ENCODE peak calls at places on chromosomes 7 and 10, in eight cellular contexts. One of them, this sample, is unnamed.

GRCh38 chr10:70462349-70462984 is 16.1 kb upstream of the PALD1 start:
- DNase-seq in endodermal cell: peak
- DNase-seq in AG09309: no peak
- DNase-seq in neural crest cell: no peak
- DNase-seq in lower lobe of right lung: peak
- DNase-seq in brain microvascular endothelial cell: no peak
- DNase-seq in activated B cell treated with CpG ODN at 0.5 μM for 24 hours: no peak
- DNase-seq in foreskin keratinocyte: no peak
- DNase-seq in this sample: no peak

GRCh38 chr7:103573479-103574058 is 127.6 kb upstream of the SLC26A5 start:
- DNase-seq in endodermal cell: no peak
- DNase-seq in lower lobe of right lung: no peak
- DNase-seq in foreskin keratinocyte: peak
- DNase-seq in neural crest cell: no peak
- DNase-seq in AG09309: peak
- DNase-seq in activated B cell treated with CpG ODN at 0.5 μM for 24 hours: no peak
- DNase-seq in brain microvascular endothelial cell: no peak
- DNase-seq in this sample: no peak

GRCh38 chr10:78299861-78300453 is 266.3 kb downstream of the RPS24 start:
- DNase-seq in foreskin keratinocyte: no peak
- DNase-seq in brain microvascular endothelial cell: no peak
- DNase-seq in lower lobe of right lung: peak
- DNase-seq in activated B cell treated with CpG ODN at 0.5 μM for 24 hours: peak
- DNase-seq in AG09309: no peak
- DNase-seq in neural crest cell: no peak
- DNase-seq in endodermal cell: no peak
- DNase-seq in this sample: no peak

GRCh38 chr7:30682131-30683083 is at the start of gene CRHR2:
- DNase-seq in neural crest cell: peak
- DNase-seq in AG09309: no peak
- DNase-seq in foreskin keratinocyte: no peak
- DNase-seq in endodermal cell: peak
- DNase-seq in activated B cell treated with CpG ODN at 0.5 μM for 24 hours: no peak
- DNase-seq in lower lobe of right lung: no peak
- DNase-seq in brain microvascular endothelial cell: no peak
- DNase-seq in this sample: peak

GRCh38 chr10:57142925-57143576 is 782.0 kb upstream of the ZWINT start:
- DNase-seq in brain microvascular endothelial cell: no peak
- DNase-seq in endodermal cell: peak
- DNase-seq in activated B cell treated with CpG ODN at 0.5 μM for 24 hours: no peak
- DNase-seq in neural crest cell: no peak
- DNase-seq in foreskin keratinocyte: no peak
- DNase-seq in lower lobe of right lung: no peak
- DNase-seq in AG09309: no peak
- DNase-seq in this sample: no peak

GRCh38 chr10:27240891-27241639 is 468 bp upstream of the ACBD5 start:
- DNase-seq in lower lobe of right lung: peak
- DNase-seq in endodermal cell: peak
- DNase-seq in brain microvascular endothelial cell: no peak
- DNase-seq in AG09309: no peak
- DNase-seq in neural crest cell: peak
- DNase-seq in activated B cell treated with CpG ODN at 0.5 μM for 24 hours: peak
- DNase-seq in foreskin keratinocyte: peak
- DNase-seq in this sample: no peak

GRCh38 chr10:69088801-69089501 is 1.0 kb downstream of the SRGN start:
- DNase-seq in endodermal cell: no peak
- DNase-seq in AG09309: no peak
- DNase-seq in neural crest cell: no peak
- DNase-seq in brain microvascular endothelial cell: peak
- DNase-seq in foreskin keratinocyte: no peak
- DNase-seq in activated B cell treated with CpG ODN at 0.5 μM for 24 hours: no peak
- DNase-seq in lower lobe of right lung: no peak
- DNase-seq in this sample: no peak

GRCh38 chr10:88851706-88852105 is at the start of gene ANKRD22:
- DNase-seq in brain microvascular endothelial cell: peak
- DNase-seq in lower lobe of right lung: peak
- DNase-seq in neural crest cell: no peak
- DNase-seq in AG09309: no peak
- DNase-seq in activated B cell treated with CpG ODN at 0.5 μM for 24 hours: no peak
- DNase-seq in foreskin keratinocyte: peak
- DNase-seq in endodermal cell: peak
- DNase-seq in this sample: no peak

GRCh38 chr10:94546058-94546595 is 539 bp downstream of the HELLS start:
- DNase-seq in AG09309: no peak
- DNase-seq in neural crest cell: no peak
- DNase-seq in brain microvascular endothelial cell: peak
- DNase-seq in foreskin keratinocyte: peak
- DNase-seq in lower lobe of right lung: no peak
- DNase-seq in endodermal cell: no peak
- DNase-seq in activated B cell treated with CpG ODN at 0.5 μM for 24 hours: no peak
- DNase-seq in this sample: no peak

GRCh38 chr7:123864438-123864837 is 19.5 kb downstream of the HYAL4 start:
- DNase-seq in endodermal cell: no peak
- DNase-seq in brain microvascular endothelial cell: no peak
- DNase-seq in foreskin keratinocyte: no peak
- DNase-seq in activated B cell treated with CpG ODN at 0.5 μM for 24 hours: no peak
- DNase-seq in neural crest cell: no peak
- DNase-seq in lower lobe of right lung: no peak
- DNase-seq in AG09309: no peak
- DNase-seq in this sample: no peak

GRCh38 chr10:114244126-114244525 is 5.1 kb downstream of the VWA2 start:
- DNase-seq in neural crest cell: no peak
- DNase-seq in endodermal cell: no peak
- DNase-seq in activated B cell treated with CpG ODN at 0.5 μM for 24 hours: no peak
- DNase-seq in lower lobe of right lung: no peak
- DNase-seq in AG09309: no peak
- DNase-seq in brain microvascular endothelial cell: no peak
- DNase-seq in foreskin keratinocyte: no peak
- DNase-seq in this sample: no peak

GRCh38 chr10:104117839-104118323 is 4.1 kb upstream of the SFR1 start:
- DNase-seq in endodermal cell: no peak
- DNase-seq in activated B cell treated with CpG ODN at 0.5 μM for 24 hours: no peak
- DNase-seq in lower lobe of right lung: no peak
- DNase-seq in AG09309: no peak
- DNase-seq in brain microvascular endothelial cell: no peak
- DNase-seq in foreskin keratinocyte: peak
- DNase-seq in neural crest cell: no peak
- DNase-seq in this sample: no peak

GRCh38 chr10:5064656-5065055 is 29.6 kb upstream of the AKR1C3 start:
- DNase-seq in AG09309: no peak
- DNase-seq in endodermal cell: no peak
- DNase-seq in activated B cell treated with CpG ODN at 0.5 μM for 24 hours: no peak
- DNase-seq in brain microvascular endothelial cell: no peak
- DNase-seq in lower lobe of right lung: no peak
- DNase-seq in neural crest cell: no peak
- DNase-seq in foreskin keratinocyte: no peak
- DNase-seq in this sample: no peak

GRCh38 chr7:45697576-45698136 is 123.5 kb downstream of the ADCY1 start:
- DNase-seq in lower lobe of right lung: no peak
- DNase-seq in endodermal cell: no peak
- DNase-seq in AG09309: no peak
- DNase-seq in foreskin keratinocyte: peak
- DNase-seq in brain microvascular endothelial cell: peak
- DNase-seq in neural crest cell: no peak
- DNase-seq in activated B cell treated with CpG ODN at 0.5 μM for 24 hours: no peak
- DNase-seq in this sample: no peak

GRCh38 chr10:119339099-119339498 is 131.7 kb downstream of the GRK5 start:
- DNase-seq in AG09309: no peak
- DNase-seq in activated B cell treated with CpG ODN at 0.5 μM for 24 hours: no peak
- DNase-seq in brain microvascular endothelial cell: no peak
- DNase-seq in endodermal cell: no peak
- DNase-seq in lower lobe of right lung: no peak
- DNase-seq in foreskin keratinocyte: no peak
- DNase-seq in neural crest cell: no peak
- DNase-seq in this sample: no peak

GRCh38 chr7:13980474-13980873 is 9.0 kb downstream of the ETV1 start:
- DNase-seq in neural crest cell: no peak
- DNase-seq in lower lobe of right lung: no peak
- DNase-seq in AG09309: no peak
- DNase-seq in foreskin keratinocyte: no peak
- DNase-seq in activated B cell treated with CpG ODN at 0.5 μM for 24 hours: no peak
- DNase-seq in endodermal cell: no peak
- DNase-seq in brain microvascular endothelial cell: no peak
- DNase-seq in this sample: no peak

GRCh38 chr10:17335065-17335464 is 107.0 kb downstream of the VIM start:
- DNase-seq in AG09309: peak
- DNase-seq in brain microvascular endothelial cell: no peak
- DNase-seq in activated B cell treated with CpG ODN at 0.5 μM for 24 hours: no peak
- DNase-seq in foreskin keratinocyte: peak
- DNase-seq in lower lobe of right lung: no peak
- DNase-seq in endodermal cell: no peak
- DNase-seq in neural crest cell: no peak
- DNase-seq in this sample: no peak

GRCh38 chr10:111360260-111360925 is 283.6 kb downstream of the ADRA2A start:
- DNase-seq in foreskin keratinocyte: peak
- DNase-seq in endodermal cell: peak
- DNase-seq in AG09309: no peak
- DNase-seq in brain microvascular endothelial cell: no peak
- DNase-seq in neural crest cell: no peak
- DNase-seq in lower lobe of right lung: peak
- DNase-seq in activated B cell treated with CpG ODN at 0.5 μM for 24 hours: no peak
- DNase-seq in this sample: peak

GRCh38 chr7:69597278-69598076 is 798 bp upstream of the AUTS2 start:
- DNase-seq in neural crest cell: peak
- DNase-seq in AG09309: no peak
- DNase-seq in activated B cell treated with CpG ODN at 0.5 μM for 24 hours: peak
- DNase-seq in endodermal cell: peak
- DNase-seq in lower lobe of right lung: peak
- DNase-seq in brain microvascular endothelial cell: no peak
- DNase-seq in foreskin keratinocyte: no peak
- DNase-seq in this sample: peak

GRCh38 chr10:29353887-29354561 is 65.2 kb downstream of the LYZL1 start:
- DNase-seq in activated B cell treated with CpG ODN at 0.5 μM for 24 hours: no peak
- DNase-seq in endodermal cell: no peak
- DNase-seq in neural crest cell: no peak
- DNase-seq in foreskin keratinocyte: no peak
- DNase-seq in AG09309: no peak
- DNase-seq in lower lobe of right lung: no peak
- DNase-seq in brain microvascular endothelial cell: no peak
- DNase-seq in this sample: no peak

GRCh38 chr7:31794851-31795250 is 107.8 kb downstream of the PPP1R17 start:
- DNase-seq in activated B cell treated with CpG ODN at 0.5 μM for 24 hours: no peak
- DNase-seq in brain microvascular endothelial cell: no peak
- DNase-seq in AG09309: no peak
- DNase-seq in endodermal cell: no peak
- DNase-seq in foreskin keratinocyte: no peak
- DNase-seq in lower lobe of right lung: no peak
- DNase-seq in neural crest cell: no peak
- DNase-seq in this sample: no peak

GRCh38 chr7:12434012-12434642 is 30.5 kb upstream of the VWDE start:
- DNase-seq in neural crest cell: no peak
- DNase-seq in endodermal cell: no peak
- DNase-seq in brain microvascular endothelial cell: no peak
- DNase-seq in lower lobe of right lung: no peak
- DNase-seq in AG09309: no peak
- DNase-seq in foreskin keratinocyte: no peak
- DNase-seq in activated B cell treated with CpG ODN at 0.5 μM for 24 hours: no peak
- DNase-seq in this sample: no peak
- TF ChIP-seq CTCF in neural crest cell: peak
- TF ChIP-seq CTCF in endodermal cell: peak
- TF ChIP-seq CTCF in brain microvascular endothelial cell: peak
- TF ChIP-seq CTCF in lower lobe of right lung: peak
- TF ChIP-seq CTCF in AG09309: peak
- TF ChIP-seq CTCF in foreskin keratinocyte: peak
- TF ChIP-seq CTCF in activated B cell treated with CpG ODN at 0.5 μM for 24 hours: no peak
- TF ChIP-seq CTCF in this sample: peak

DNA sequence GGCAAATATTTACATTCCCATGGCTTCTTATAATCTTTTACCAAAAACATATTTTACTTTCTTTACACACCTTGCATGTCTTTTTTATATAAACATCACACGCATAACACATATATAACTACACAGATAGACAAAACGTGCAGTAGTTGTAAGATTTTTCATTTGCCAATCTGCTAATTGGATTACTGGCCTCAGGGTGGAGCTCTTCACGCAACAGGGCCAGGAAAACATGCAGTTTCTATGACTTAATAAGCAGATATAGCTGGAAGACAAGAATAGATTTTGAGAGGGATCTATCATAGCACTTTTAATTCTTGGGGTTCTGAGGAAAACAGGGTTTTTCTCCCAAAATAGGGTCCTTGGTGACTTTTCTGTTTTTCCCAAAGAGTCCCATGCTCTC is 12.7 kb downstream of the ACADSB start:
- DNase-seq in brain microvascular endothelial cell: no peak
- DNase-seq in lower lobe of right lung: no peak
- DNase-seq in neural crest cell: no peak
- DNase-seq in activated B cell treated with CpG ODN at 0.5 μM for 24 hours: no peak
- DNase-seq in AG09309: no peak
- DNase-seq in endodermal cell: no peak
- DNase-seq in foreskin keratinocyte: peak
- DNase-seq in this sample: no peak
- TF ChIP-seq CTCF in brain microvascular endothelial cell: peak
- TF ChIP-seq CTCF in lower lobe of right lung: no peak
- TF ChIP-seq CTCF in neural crest cell: peak
- TF ChIP-seq CTCF in activated B cell treated with CpG ODN at 0.5 μM for 24 hours: no peak
- TF ChIP-seq CTCF in AG09309: peak
- TF ChIP-seq CTCF in endodermal cell: peak
- TF ChIP-seq CTCF in foreskin keratinocyte: peak
- TF ChIP-seq CTCF in this sample: peak

DNA sequence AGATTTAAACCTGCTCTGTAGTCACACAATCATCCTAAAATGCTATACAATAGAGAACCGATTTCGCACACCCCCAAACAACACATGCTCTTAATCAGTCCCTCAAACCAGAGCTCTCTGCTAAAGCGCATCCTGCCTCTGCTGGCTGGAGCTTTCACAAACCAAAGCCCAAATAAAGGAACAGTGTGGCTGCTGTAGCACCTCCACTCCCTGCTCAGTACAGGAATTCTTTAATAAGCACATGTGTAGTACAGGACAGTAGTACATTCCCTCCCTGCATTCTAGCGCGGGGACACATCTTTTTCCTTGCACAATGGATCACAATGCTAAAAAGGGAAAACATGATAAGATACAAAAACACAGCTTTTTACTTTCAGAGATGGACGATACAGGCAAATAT is 684.6 kb downstream of the MAGI2 start:
- DNase-seq in activated B cell treated with CpG ODN at 0.5 μM for 24 hours: no peak
- DNase-seq in neural crest cell: no peak
- DNase-seq in brain microvascular endothelial cell: no peak
- DNase-seq in endodermal cell: peak
- DNase-seq in foreskin keratinocyte: no peak
- DNase-seq in AG09309: no peak
- DNase-seq in lower lobe of right lung: no peak
- DNase-seq in this sample: no peak
- TF ChIP-seq CTCF in activated B cell treated with CpG ODN at 0.5 μM for 24 hours: no peak
- TF ChIP-seq CTCF in neural crest cell: no peak
- TF ChIP-seq CTCF in brain microvascular endothelial cell: peak
- TF ChIP-seq CTCF in endodermal cell: no peak
- TF ChIP-seq CTCF in foreskin keratinocyte: no peak
- TF ChIP-seq CTCF in AG09309: no peak
- TF ChIP-seq CTCF in lower lobe of right lung: no peak
- TF ChIP-seq CTCF in this sample: no peak

DNA sequence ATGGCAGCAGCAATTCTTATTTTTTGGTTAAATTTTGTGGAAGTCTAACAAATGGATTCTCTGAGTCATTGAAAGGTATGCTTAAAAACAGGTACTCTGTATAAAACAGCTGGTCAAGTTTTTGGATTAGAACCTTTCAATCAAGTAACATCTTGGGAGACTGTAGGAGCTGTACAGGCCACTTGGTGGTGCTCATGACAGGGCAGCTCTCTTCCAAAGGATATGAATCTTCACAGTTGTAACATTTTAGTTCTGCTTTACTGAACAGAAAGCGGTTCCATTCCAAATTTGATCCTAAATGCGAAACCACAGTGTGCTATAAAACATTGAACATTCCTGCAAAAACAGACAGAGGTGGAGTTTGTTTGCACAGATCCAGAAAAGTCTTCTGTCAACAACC is 44.5 kb upstream of the AGR3 start:
- DNase-seq in activated B cell treated with CpG ODN at 0.5 μM for 24 hours: no peak
- DNase-seq in endodermal cell: no peak
- DNase-seq in lower lobe of right lung: no peak
- DNase-seq in foreskin keratinocyte: peak
- DNase-seq in neural crest cell: no peak
- DNase-seq in AG09309: peak
- DNase-seq in brain microvascular endothelial cell: peak
- DNase-seq in this sample: no peak
- TF ChIP-seq CTCF in activated B cell treated with CpG ODN at 0.5 μM for 24 hours: no peak
- TF ChIP-seq CTCF in endodermal cell: peak
- TF ChIP-seq CTCF in lower lobe of right lung: peak
- TF ChIP-seq CTCF in foreskin keratinocyte: peak
- TF ChIP-seq CTCF in neural crest cell: peak
- TF ChIP-seq CTCF in AG09309: peak
- TF ChIP-seq CTCF in brain microvascular endothelial cell: peak
- TF ChIP-seq CTCF in this sample: peak

This sample was measured in progenitor cell of endocrine pancreas.